ENCODE peak calls at places on chromosomes 16 and 17, in nine cellular contexts. One of them, this sample, is unnamed.

GRCh38 chr16:87850009-87851006 is 19.0 kb downstream of the SLC7A5 start:
- DNase-seq in GM12878: no peak
- DNase-seq in kidney epithelial cell: no peak
- DNase-seq in adrenal gland: peak
- DNase-seq in choroid plexus epithelial cell: peak
- DNase-seq in cardiac fibroblast: peak
- DNase-seq in GM06990: peak
- DNase-seq in heart left ventricle: peak
- DNase-seq in A549: no peak
- DNase-seq in this sample: no peak

GRCh38 chr17:79987890-79988162 is 47.8 kb downstream of the TBC1D16 start:
- DNase-seq in GM12878: no peak
- DNase-seq in adrenal gland: no peak
- DNase-seq in cardiac fibroblast: no peak
- DNase-seq in heart left ventricle: no peak
- DNase-seq in A549: no peak
- DNase-seq in choroid plexus epithelial cell: no peak
- DNase-seq in kidney epithelial cell: no peak
- DNase-seq in GM06990: no peak
- DNase-seq in this sample: no peak

GRCh38 chr16:89350701-89351380 is 133.3 kb downstream of the ZNF778 start:
- DNase-seq in cardiac fibroblast: no peak
- DNase-seq in GM12878: no peak
- DNase-seq in GM06990: no peak
- DNase-seq in choroid plexus epithelial cell: no peak
- DNase-seq in heart left ventricle: no peak
- DNase-seq in adrenal gland: no peak
- DNase-seq in kidney epithelial cell: peak
- DNase-seq in A549: no peak
- DNase-seq in this sample: no peak

GRCh38 chr17:17347234-17347955 is 44.2 kb downstream of the NT5M start:
- DNase-seq in GM06990: no peak
- DNase-seq in cardiac fibroblast: no peak
- DNase-seq in adrenal gland: peak
- DNase-seq in GM12878: no peak
- DNase-seq in heart left ventricle: peak
- DNase-seq in choroid plexus epithelial cell: no peak
- DNase-seq in A549: no peak
- DNase-seq in kidney epithelial cell: no peak
- DNase-seq in this sample: no peak

GRCh38 chr16:25108054-25108453 is 3.5 kb upstream of the LCMT1 start:
- DNase-seq in GM12878: no peak
- DNase-seq in choroid plexus epithelial cell: peak
- DNase-seq in GM06990: peak
- DNase-seq in kidney epithelial cell: no peak
- DNase-seq in A549: peak
- DNase-seq in adrenal gland: no peak
- DNase-seq in cardiac fibroblast: no peak
- DNase-seq in heart left ventricle: no peak
- DNase-seq in this sample: no peak

GRCh38 chr16:61730997-61731396 is 305.2 kb downstream of the CDH8 start:
- DNase-seq in GM12878: no peak
- DNase-seq in cardiac fibroblast: no peak
- DNase-seq in A549: no peak
- DNase-seq in adrenal gland: no peak
- DNase-seq in GM06990: no peak
- DNase-seq in kidney epithelial cell: no peak
- DNase-seq in heart left ventricle: no peak
- DNase-seq in choroid plexus epithelial cell: no peak
- DNase-seq in this sample: no peak

GRCh38 chr17:64423881-64424280 is 25.0 kb upstream of the MILR1 start:
- DNase-seq in GM12878: no peak
- DNase-seq in kidney epithelial cell: no peak
- DNase-seq in A549: no peak
- DNase-seq in cardiac fibroblast: no peak
- DNase-seq in heart left ventricle: no peak
- DNase-seq in choroid plexus epithelial cell: peak
- DNase-seq in GM06990: no peak
- DNase-seq in adrenal gland: peak
- DNase-seq in this sample: no peak

GRCh38 chr16:4314532-4315184 is 1.2 kb upstream of the GLIS2 start:
- DNase-seq in cardiac fibroblast: peak
- DNase-seq in choroid plexus epithelial cell: peak
- DNase-seq in heart left ventricle: no peak
- DNase-seq in GM12878: no peak
- DNase-seq in adrenal gland: no peak
- DNase-seq in kidney epithelial cell: no peak
- DNase-seq in A549: peak
- DNase-seq in GM06990: no peak
- DNase-seq in this sample: no peak

GRCh38 chr17:57565119-57565635 is 179.9 kb downstream of the CCDC182 start:
- DNase-seq in adrenal gland: no peak
- DNase-seq in cardiac fibroblast: no peak
- DNase-seq in choroid plexus epithelial cell: no peak
- DNase-seq in kidney epithelial cell: no peak
- DNase-seq in GM12878: no peak
- DNase-seq in A549: no peak
- DNase-seq in GM06990: no peak
- DNase-seq in heart left ventricle: no peak
- DNase-seq in this sample: no peak

GRCh38 chr16:80250376-80250775 is 290.4 kb upstream of the DYNLRB2 start:
- DNase-seq in choroid plexus epithelial cell: no peak
- DNase-seq in heart left ventricle: no peak
- DNase-seq in kidney epithelial cell: no peak
- DNase-seq in GM12878: no peak
- DNase-seq in adrenal gland: no peak
- DNase-seq in A549: peak
- DNase-seq in GM06990: no peak
- DNase-seq in cardiac fibroblast: no peak
- DNase-seq in this sample: no peak

GRCh38 chr16:56807011-56807675 is 57.9 kb upstream of the SLC12A3 start:
- DNase-seq in heart left ventricle: no peak
- DNase-seq in adrenal gland: no peak
- DNase-seq in A549: peak
- DNase-seq in kidney epithelial cell: no peak
- DNase-seq in choroid plexus epithelial cell: peak
- DNase-seq in GM12878: no peak
- DNase-seq in cardiac fibroblast: peak
- DNase-seq in GM06990: no peak
- DNase-seq in this sample: no peak

GRCh38 chr16:75576384-75576811 is 10.2 kb downstream of the GABARAPL2 start:
- DNase-seq in A549: no peak
- DNase-seq in kidney epithelial cell: no peak
- DNase-seq in heart left ventricle: no peak
- DNase-seq in GM12878: no peak
- DNase-seq in adrenal gland: no peak
- DNase-seq in cardiac fibroblast: no peak
- DNase-seq in GM06990: no peak
- DNase-seq in choroid plexus epithelial cell: no peak
- DNase-seq in this sample: no peak
- H3K4me3 ChIP-seq in A549: no peak
- H3K4me3 ChIP-seq in kidney epithelial cell: no peak
- H3K4me3 ChIP-seq in heart left ventricle: no peak
- H3K4me3 ChIP-seq in GM12878: no peak
- H3K4me3 ChIP-seq in adrenal gland: no peak
- H3K4me3 ChIP-seq in cardiac fibroblast: no peak
- H3K4me3 ChIP-seq in GM06990: no peak
- H3K4me3 ChIP-seq in choroid plexus epithelial cell: no peak
- H3K4me3 ChIP-seq in this sample: no peak

DNA sequence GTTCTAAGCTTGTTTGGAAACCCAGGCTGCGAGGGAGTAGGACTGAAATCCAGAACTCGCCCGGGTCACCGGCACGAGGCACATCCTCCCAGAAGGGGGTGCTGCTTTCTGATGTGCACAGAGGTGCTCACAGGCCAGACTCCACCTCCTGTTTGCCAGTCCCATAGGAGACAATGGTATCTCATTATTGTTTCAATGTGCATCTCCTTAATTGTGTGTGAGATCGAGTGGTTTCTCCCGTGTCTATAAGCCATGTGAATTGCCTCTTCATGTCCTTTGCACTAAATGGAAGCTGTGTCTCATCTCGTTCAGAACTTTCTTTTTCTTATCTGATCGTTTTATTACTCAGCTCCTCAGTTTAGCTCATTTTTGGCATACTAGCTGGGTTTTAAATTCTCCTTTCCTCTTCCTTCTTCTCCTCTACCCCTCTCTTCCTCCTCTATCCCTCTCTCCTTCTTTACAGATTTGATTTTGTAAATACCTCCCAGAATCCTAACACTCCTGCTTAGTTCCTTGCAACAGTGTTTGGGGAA is 32.1 kb upstream of the PRKCB start:
- DNase-seq in GM06990: peak
- DNase-seq in heart left ventricle: peak
- DNase-seq in cardiac fibroblast: peak
- DNase-seq in kidney epithelial cell: no peak
- DNase-seq in adrenal gland: peak
- DNase-seq in choroid plexus epithelial cell: peak
- DNase-seq in A549: peak
- DNase-seq in GM12878: no peak
- DNase-seq in this sample: no peak
- TF ChIP-seq CTCF in GM06990: peak
- TF ChIP-seq CTCF in heart left ventricle: peak
- TF ChIP-seq CTCF in cardiac fibroblast: peak
- TF ChIP-seq CTCF in kidney epithelial cell: peak
- TF ChIP-seq CTCF in adrenal gland: peak
- TF ChIP-seq CTCF in choroid plexus epithelial cell: peak
- TF ChIP-seq CTCF in A549: peak
- TF ChIP-seq CTCF in GM12878: peak
- TF ChIP-seq CTCF in this sample: peak

DNA sequence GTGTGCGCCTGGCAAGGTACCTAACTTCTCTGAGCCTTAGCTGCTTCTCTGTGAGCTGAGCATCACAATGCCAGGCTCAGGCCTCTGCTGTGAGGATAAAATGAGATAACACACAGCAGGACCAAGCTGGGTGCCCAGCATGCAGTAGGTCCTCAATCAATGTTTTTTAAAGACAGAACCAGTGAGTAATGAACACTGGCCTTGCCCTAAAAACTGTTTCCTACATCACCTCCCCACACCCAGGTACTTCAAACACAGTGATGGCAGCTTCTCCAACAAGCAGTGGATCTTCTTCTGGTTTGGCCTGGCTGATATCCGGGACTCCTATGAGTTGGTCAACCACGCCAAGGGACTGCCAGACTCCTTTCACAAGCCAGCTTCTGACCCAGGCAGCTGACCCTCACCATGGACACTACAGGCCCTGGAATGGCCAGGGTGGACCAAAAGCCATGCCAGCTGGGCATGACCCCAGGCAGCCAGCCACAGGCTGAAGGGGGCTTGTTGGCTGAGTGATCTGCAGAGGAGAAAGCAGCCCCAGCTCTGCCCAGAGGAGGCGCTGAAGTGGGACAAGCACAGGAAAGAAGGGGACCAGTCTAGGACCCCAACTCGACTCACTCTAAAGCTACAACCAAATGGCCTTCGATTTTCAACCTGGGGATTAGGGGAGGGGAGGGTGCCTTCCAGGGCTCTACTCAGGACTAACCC is 3.9 kb downstream of the NAGS start:
- DNase-seq in GM06990: no peak
- DNase-seq in kidney epithelial cell: no peak
- DNase-seq in A549: no peak
- DNase-seq in choroid plexus epithelial cell: no peak
- DNase-seq in cardiac fibroblast: no peak
- DNase-seq in GM12878: no peak
- DNase-seq in adrenal gland: no peak
- DNase-seq in heart left ventricle: no peak
- DNase-seq in this sample: no peak
- H3K4me3 ChIP-seq in GM06990: no peak
- H3K4me3 ChIP-seq in kidney epithelial cell: no peak
- H3K4me3 ChIP-seq in A549: no peak
- H3K4me3 ChIP-seq in choroid plexus epithelial cell: peak
- H3K4me3 ChIP-seq in cardiac fibroblast: no peak
- H3K4me3 ChIP-seq in GM12878: no peak
- H3K4me3 ChIP-seq in adrenal gland: no peak
- H3K4me3 ChIP-seq in heart left ventricle: peak
- H3K4me3 ChIP-seq in this sample: peak

GRCh38 chr16:352547-353403 is at the start of gene AXIN1:
- DNase-seq in adrenal gland: peak
- DNase-seq in choroid plexus epithelial cell: peak
- DNase-seq in heart left ventricle: peak
- DNase-seq in GM06990: peak
- DNase-seq in cardiac fibroblast: peak
- DNase-seq in GM12878: peak
- DNase-seq in A549: peak
- DNase-seq in kidney epithelial cell: peak
- DNase-seq in this sample: peak
- TF ChIP-seq CTCF in adrenal gland: no peak
- TF ChIP-seq CTCF in choroid plexus epithelial cell: peak
- TF ChIP-seq CTCF in heart left ventricle: peak
- TF ChIP-seq CTCF in GM06990: no peak
- TF ChIP-seq CTCF in cardiac fibroblast: peak
- TF ChIP-seq CTCF in GM12878: peak
- TF ChIP-seq CTCF in A549: peak
- TF ChIP-seq CTCF in kidney epithelial cell: no peak
- TF ChIP-seq CTCF in this sample: no peak